ENCODE peak calls at places on chromosomes 2 and 18, in five cellular contexts. One of them, this sample, is unnamed.
A peak's percentile ranks its signal among the peaks of the same experiment; 100 is the strongest.

GRCh38 chr2:26942543-26943295 is 27.7 kb upstream of the MAPRE3 start:
- DNase-seq in neuronal stem cell: peak; percentile 65
- DNase-seq in IMR-90: peak; percentile 48
- DNase-seq in mesendoderm: peak; percentile 87
- DNase-seq in trophoblast cell: peak; percentile 55
- DNase-seq in this sample: peak; percentile 86

GRCh38 chr2:222569826-222570225 is 86.1 kb downstream of the FARSB start:
- DNase-seq in neuronal stem cell: no peak
- DNase-seq in IMR-90: peak; percentile 35
- DNase-seq in mesendoderm: no peak
- DNase-seq in trophoblast cell: no peak
- DNase-seq in this sample: no peak

GRCh38 chr2:237235383-237236095 is 149.8 kb downstream of the COPS8 start:
- DNase-seq in neuronal stem cell: no peak
- DNase-seq in IMR-90: peak; percentile 93
- DNase-seq in mesendoderm: no peak
- DNase-seq in trophoblast cell: no peak
- DNase-seq in this sample: no peak

GRCh38 chr2:167844714-167845530 is 402.5 kb downstream of the STK39 start:
- DNase-seq in neuronal stem cell: no peak
- DNase-seq in IMR-90: no peak
- DNase-seq in mesendoderm: peak; percentile 91
- DNase-seq in trophoblast cell: peak; percentile 24
- DNase-seq in this sample: peak; percentile 89

GRCh38 chr18:31643003-31643402 is 41.4 kb downstream of the B4GALT6 start:
- DNase-seq in neuronal stem cell: no peak
- DNase-seq in IMR-90: peak; percentile 20
- DNase-seq in mesendoderm: no peak
- DNase-seq in trophoblast cell: no peak
- DNase-seq in this sample: no peak

GRCh38 chr2:110678457-110679336 is 834 bp upstream of the BUB1 start:
- DNase-seq in neuronal stem cell: peak; percentile 36
- DNase-seq in IMR-90: peak; percentile 17
- DNase-seq in mesendoderm: peak; percentile 17
- DNase-seq in trophoblast cell: no peak
- DNase-seq in this sample: no peak

GRCh38 chr2:12847694-12848093 is 131.0 kb downstream of the TRIB2 start:
- DNase-seq in neuronal stem cell: no peak
- DNase-seq in IMR-90: no peak
- DNase-seq in mesendoderm: no peak
- DNase-seq in trophoblast cell: no peak
- DNase-seq in this sample: no peak

GRCh38 chr2:237475704-237476107 is 11.3 kb upstream of the MLPH start:
- DNase-seq in neuronal stem cell: peak; percentile 21
- DNase-seq in IMR-90: peak; percentile 60
- DNase-seq in mesendoderm: peak; percentile 53
- DNase-seq in trophoblast cell: no peak
- DNase-seq in this sample: no peak

GRCh38 chr2:54455584-54456525 is at the start of gene SPTBN1:
- DNase-seq in neuronal stem cell: peak; percentile 86
- DNase-seq in IMR-90: peak; percentile 90
- DNase-seq in mesendoderm: peak; percentile 93
- DNase-seq in trophoblast cell: peak; percentile 58
- DNase-seq in this sample: peak; percentile 91

GRCh38 chr2:218806346-218806978 is 24.5 kb downstream of the CYP27A1 start:
- DNase-seq in neuronal stem cell: no peak
- DNase-seq in IMR-90: peak; percentile 96
- DNase-seq in mesendoderm: peak; percentile 25
- DNase-seq in trophoblast cell: peak; percentile 13
- DNase-seq in this sample: no peak

GRCh38 chr2:181411105-181411849 is 45.9 kb upstream of the ITGA4 start:
- DNase-seq in neuronal stem cell: peak; percentile 21
- DNase-seq in IMR-90: no peak
- DNase-seq in mesendoderm: peak; percentile 85
- DNase-seq in trophoblast cell: peak; percentile 19
- DNase-seq in this sample: peak; percentile 75

GRCh38 chr2:226184540-226184939 is 615.1 kb downstream of the IRS1 start:
- DNase-seq in neuronal stem cell: no peak
- DNase-seq in IMR-90: no peak
- DNase-seq in mesendoderm: no peak
- DNase-seq in trophoblast cell: no peak
- DNase-seq in this sample: no peak

GRCh38 chr2:116988303-116988702 is 826.2 kb upstream of the DDX18 start:
- DNase-seq in neuronal stem cell: no peak
- DNase-seq in IMR-90: no peak
- DNase-seq in mesendoderm: peak; percentile 46
- DNase-seq in trophoblast cell: no peak
- DNase-seq in this sample: no peak

GRCh38 chr2:182946949-182947348 is 80.5 kb upstream of the FRZB start:
- DNase-seq in neuronal stem cell: no peak
- DNase-seq in IMR-90: peak; percentile 22
- DNase-seq in mesendoderm: no peak
- DNase-seq in trophoblast cell: no peak
- DNase-seq in this sample: no peak

GRCh38 chr2:149630445-149630844 is 42.9 kb upstream of the MMADHC start:
- DNase-seq in neuronal stem cell: no peak
- DNase-seq in IMR-90: no peak
- DNase-seq in mesendoderm: no peak
- DNase-seq in trophoblast cell: no peak
- DNase-seq in this sample: no peak

GRCh38 chr2:137507237-137507636 is 457.0 kb upstream of the HNMT start:
- DNase-seq in neuronal stem cell: no peak
- DNase-seq in IMR-90: no peak
- DNase-seq in mesendoderm: no peak
- DNase-seq in trophoblast cell: no peak
- DNase-seq in this sample: no peak

GRCh38 chr2:112692914-112693313 is 27.9 kb upstream of the NT5DC4 start:
- DNase-seq in neuronal stem cell: no peak
- DNase-seq in IMR-90: no peak
- DNase-seq in mesendoderm: no peak
- DNase-seq in trophoblast cell: no peak
- DNase-seq in this sample: no peak

GRCh38 chr2:186848873-186849578 is at the start of gene ZSWIM2:
- DNase-seq in neuronal stem cell: peak; percentile 78
- DNase-seq in IMR-90: peak; percentile 88
- DNase-seq in mesendoderm: peak; percentile 96
- DNase-seq in trophoblast cell: peak; percentile 90
- DNase-seq in this sample: peak; percentile 96

GRCh38 chr2:58732999-58733398 is 491.9 kb upstream of the FANCL start:
- DNase-seq in neuronal stem cell: no peak
- DNase-seq in IMR-90: no peak
- DNase-seq in mesendoderm: no peak
- DNase-seq in trophoblast cell: no peak
- DNase-seq in this sample: no peak

GRCh38 chr18:13120967-13121586 is 97.5 kb upstream of the LDLRAD4 start:
- DNase-seq in neuronal stem cell: no peak
- DNase-seq in IMR-90: peak; percentile 54
- DNase-seq in mesendoderm: no peak
- DNase-seq in trophoblast cell: no peak
- DNase-seq in this sample: no peak

GRCh38 chr2:10036095-10036879 is 7.1 kb upstream of the KLF11 start:
- DNase-seq in neuronal stem cell: no peak
- DNase-seq in IMR-90: peak; percentile 63
- DNase-seq in mesendoderm: no peak
- DNase-seq in trophoblast cell: peak; percentile 57
- DNase-seq in this sample: no peak

GRCh38 chr2:222649801-222650200 is 6.1 kb downstream of the FARSB start:
- DNase-seq in neuronal stem cell: no peak
- DNase-seq in IMR-90: no peak
- DNase-seq in mesendoderm: no peak
- DNase-seq in trophoblast cell: no peak
- DNase-seq in this sample: no peak

GRCh38 chr18:75201273-75201898 is 7.6 kb downstream of the PTGR3 start:
- DNase-seq in neuronal stem cell: no peak
- DNase-seq in IMR-90: no peak
- DNase-seq in mesendoderm: no peak
- DNase-seq in trophoblast cell: no peak
- DNase-seq in this sample: no peak
- H3K23ac ChIP-seq in neuronal stem cell: no peak overlapping the region
- H3K23ac ChIP-seq in IMR-90: no peak overlapping the region
- H3K23ac ChIP-seq in mesendoderm: no peak overlapping the region
- H3K23ac ChIP-seq in trophoblast cell: no peak overlapping the region
- H3K23ac ChIP-seq in this sample: no peak overlapping the region

GRCh38 chr2:129609224-129609623 is 370.2 kb upstream of the RAB6C start:
- DNase-seq in neuronal stem cell: no peak
- DNase-seq in IMR-90: no peak
- DNase-seq in mesendoderm: no peak
- DNase-seq in trophoblast cell: no peak
- DNase-seq in this sample: no peak

GRCh38 chr2:129606496-129607270 is 372.8 kb upstream of the RAB6C start:
- DNase-seq in neuronal stem cell: no peak
- DNase-seq in IMR-90: no peak
- DNase-seq in mesendoderm: peak; percentile 95
- DNase-seq in trophoblast cell: no peak
- DNase-seq in this sample: no peak

GRCh38 chr2:129605654-129606053 is 373.8 kb upstream of the RAB6C start:
- DNase-seq in neuronal stem cell: no peak
- DNase-seq in IMR-90: no peak
- DNase-seq in mesendoderm: no peak
- DNase-seq in trophoblast cell: no peak
- DNase-seq in this sample: no peak

GRCh38 chr2:129604560-129604959 is 374.9 kb upstream of the RAB6C start:
- DNase-seq in neuronal stem cell: no peak
- DNase-seq in IMR-90: no peak
- DNase-seq in mesendoderm: no peak
- DNase-seq in trophoblast cell: no peak
- DNase-seq in this sample: no peak
- H3K23ac ChIP-seq in neuronal stem cell: no peak overlapping the region
- H3K23ac ChIP-seq in IMR-90: no peak overlapping the region
- H3K23ac ChIP-seq in mesendoderm: no peak overlapping the region
- H3K23ac ChIP-seq in trophoblast cell: no peak overlapping the region
- H3K23ac ChIP-seq in this sample: no peak overlapping the region

GRCh38 chr18:5237723-5238370 is 40.8 kb upstream of the AKAIN1 start:
- DNase-seq in neuronal stem cell: peak; percentile 87
- DNase-seq in IMR-90: peak; percentile 85
- DNase-seq in mesendoderm: peak; percentile 95
- DNase-seq in trophoblast cell: peak; percentile 79
- DNase-seq in this sample: peak; percentile 89
- H3K23ac ChIP-seq in neuronal stem cell: peak overlapping the region; percentile 99
- H3K23ac ChIP-seq in IMR-90: peak overlapping the region; percentile 92
- H3K23ac ChIP-seq in mesendoderm: no peak overlapping the region
- H3K23ac ChIP-seq in trophoblast cell: no peak overlapping the region
- H3K23ac ChIP-seq in this sample: no peak overlapping the region

DNA sequence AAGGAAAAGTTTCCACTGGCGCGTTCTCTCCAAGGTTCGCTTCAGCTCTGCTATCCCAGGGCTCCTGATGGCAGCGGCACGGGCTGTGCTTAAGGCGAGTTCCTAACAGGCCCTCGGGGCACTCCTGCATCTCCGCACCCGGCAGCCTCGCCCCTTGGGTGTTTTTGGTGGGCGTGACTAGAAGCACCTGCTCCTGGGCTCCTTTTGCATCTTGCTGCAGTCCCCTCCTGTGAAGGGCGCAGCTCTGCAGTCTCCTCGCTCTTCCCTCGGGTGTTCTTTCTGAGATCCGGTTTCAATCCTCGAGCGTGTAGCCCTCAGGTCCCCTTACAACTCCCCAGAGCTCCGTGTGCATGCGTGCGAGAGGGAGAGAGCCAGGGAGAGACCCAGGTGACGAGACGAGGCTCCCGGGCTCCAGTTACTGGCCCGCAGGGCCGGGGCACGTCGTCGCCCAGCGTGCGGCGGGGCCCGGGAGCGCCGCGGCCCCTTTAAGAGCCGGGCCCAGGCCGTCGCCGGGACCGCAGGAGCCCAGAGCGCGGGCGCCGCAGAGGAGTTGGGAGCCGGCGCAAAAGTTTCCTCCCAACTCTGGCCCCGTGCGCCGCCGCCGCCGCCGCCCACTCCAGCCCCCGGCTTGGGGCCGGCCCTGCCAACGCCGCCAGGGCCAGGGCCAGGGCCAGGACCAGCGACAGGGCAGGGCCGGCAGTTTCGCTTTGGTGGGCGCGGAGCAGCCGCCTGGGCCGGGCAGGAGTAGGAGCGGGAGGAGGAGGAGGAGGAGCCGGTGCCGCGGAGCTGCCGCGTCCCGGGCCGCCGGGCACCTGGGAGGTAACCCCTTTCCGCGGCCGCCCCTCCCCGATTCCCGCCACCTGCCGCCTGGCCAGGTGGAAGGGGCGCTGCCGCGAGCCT is at the start of gene PARD3B:
- DNase-seq in neuronal stem cell: peak; percentile 59
- DNase-seq in IMR-90: peak; percentile 62
- DNase-seq in mesendoderm: peak; percentile 77
- DNase-seq in trophoblast cell: peak; percentile 69
- DNase-seq in this sample: peak; percentile 63
- H3K23ac ChIP-seq in neuronal stem cell: peak within 1 kb of the TSS; percentile 46
- H3K23ac ChIP-seq in IMR-90: peak within 1 kb of the TSS; percentile 99
- H3K23ac ChIP-seq in mesendoderm: no peak within 1 kb of the TSS
- H3K23ac ChIP-seq in trophoblast cell: peak within 1 kb of the TSS; percentile 12
- H3K23ac ChIP-seq in this sample: no peak within 1 kb of the TSS

GRCh38 chr2:161570424-161571050 is 53.7 kb upstream of the SLC4A10 start:
- DNase-seq in neuronal stem cell: no peak
- DNase-seq in IMR-90: no peak
- DNase-seq in mesendoderm: peak; percentile 23
- DNase-seq in trophoblast cell: no peak
- DNase-seq in this sample: no peak
- H3K23ac ChIP-seq in neuronal stem cell: no peak overlapping the region
- H3K23ac ChIP-seq in IMR-90: no peak overlapping the region
- H3K23ac ChIP-seq in mesendoderm: no peak overlapping the region
- H3K23ac ChIP-seq in trophoblast cell: no peak overlapping the region
- H3K23ac ChIP-seq in this sample: no peak overlapping the region

DNA sequence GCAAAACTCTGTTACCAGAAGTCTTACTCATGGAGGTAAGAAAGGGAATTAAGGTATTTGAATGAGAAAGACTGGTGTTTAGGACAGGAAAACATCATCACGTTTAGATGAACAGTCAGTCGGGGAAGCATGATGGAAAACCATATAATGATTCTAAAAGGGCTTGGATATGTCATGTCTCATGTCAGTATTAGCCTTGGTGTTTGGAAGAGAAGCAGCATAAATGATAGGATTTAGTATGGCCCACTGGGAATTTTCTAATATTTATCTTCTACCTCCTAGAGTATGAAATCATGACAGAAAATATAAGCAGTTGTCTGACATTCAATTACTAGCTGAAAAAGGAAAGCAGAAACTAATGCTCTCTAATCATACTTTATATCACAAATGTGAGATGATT is 1643.6 kb upstream of the CELF4 start:
- DNase-seq in neuronal stem cell: no peak
- DNase-seq in IMR-90: no peak
- DNase-seq in mesendoderm: no peak
- DNase-seq in trophoblast cell: no peak
- DNase-seq in this sample: no peak
- H3K23ac ChIP-seq in neuronal stem cell: no peak overlapping the region
- H3K23ac ChIP-seq in IMR-90: no peak overlapping the region
- H3K23ac ChIP-seq in mesendoderm: no peak overlapping the region
- H3K23ac ChIP-seq in trophoblast cell: no peak overlapping the region
- H3K23ac ChIP-seq in this sample: no peak overlapping the region

GRCh38 chr2:43226558-43226954 is at the start of gene ZFP36L2:
- DNase-seq in neuronal stem cell: peak; percentile 89
- DNase-seq in IMR-90: peak; percentile 93
- DNase-seq in mesendoderm: peak; percentile 96
- DNase-seq in trophoblast cell: peak; percentile 92
- DNase-seq in this sample: peak; percentile 90
- H3K23ac ChIP-seq in neuronal stem cell: peak within 1 kb of the TSS; percentile 99
- H3K23ac ChIP-seq in IMR-90: peak within 1 kb of the TSS; percentile 91
- H3K23ac ChIP-seq in mesendoderm: peak within 1 kb of the TSS; percentile 94
- H3K23ac ChIP-seq in trophoblast cell: no peak within 1 kb of the TSS
- H3K23ac ChIP-seq in this sample: no peak within 1 kb of the TSS

GRCh38 chr18:62715439-62715792 is at the start of gene PHLPP1:
- DNase-seq in neuronal stem cell: no peak
- DNase-seq in IMR-90: no peak
- DNase-seq in mesendoderm: no peak
- DNase-seq in trophoblast cell: no peak
- DNase-seq in this sample: no peak
- H3K23ac ChIP-seq in neuronal stem cell: peak within 1 kb of the TSS; percentile 95
- H3K23ac ChIP-seq in IMR-90: peak within 1 kb of the TSS; percentile 36
- H3K23ac ChIP-seq in mesendoderm: peak within 1 kb of the TSS; percentile 90
- H3K23ac ChIP-seq in trophoblast cell: no peak within 1 kb of the TSS
- H3K23ac ChIP-seq in this sample: no peak within 1 kb of the TSS

This sample was measured in H9.